ENCODE peak calls at places on chromosomes 2 and 18, in seven cellular contexts. One of them, this sample, is unnamed.

GRCh38 chr2:168530980-168531379 is 74.9 kb downstream of the CERS6 start:
- DNase-seq in AG08396: no peak
- DNase-seq in thoracic aorta: no peak
- DNase-seq in CD4-positive, alpha-beta T cell: no peak
- DNase-seq in anterior cingulate cortex: no peak
- DNase-seq in RWPE1: no peak
- DNase-seq in RWPE2: no peak
- DNase-seq in this sample: no peak

GRCh38 chr2:53609561-53609960 is 158.0 kb upstream of the CHAC2 start:
- DNase-seq in AG08396: no peak
- DNase-seq in thoracic aorta: no peak
- DNase-seq in CD4-positive, alpha-beta T cell: no peak
- DNase-seq in anterior cingulate cortex: no peak
- DNase-seq in RWPE1: no peak
- DNase-seq in RWPE2: no peak
- DNase-seq in this sample: no peak

GRCh38 chr2:155356250-155356649 is 657.8 kb downstream of the KCNJ3 start:
- DNase-seq in AG08396: no peak
- DNase-seq in thoracic aorta: no peak
- DNase-seq in CD4-positive, alpha-beta T cell: no peak
- DNase-seq in anterior cingulate cortex: no peak
- DNase-seq in RWPE1: no peak
- DNase-seq in RWPE2: no peak
- DNase-seq in this sample: no peak

GRCh38 chr2:28652217-28652616 is 99.4 kb upstream of the PPP1CB start:
- DNase-seq in AG08396: no peak
- DNase-seq in thoracic aorta: no peak
- DNase-seq in CD4-positive, alpha-beta T cell: no peak
- DNase-seq in anterior cingulate cortex: no peak
- DNase-seq in RWPE1: no peak
- DNase-seq in RWPE2: no peak
- DNase-seq in this sample: no peak

GRCh38 chr2:211205841-211206240 is 649.4 kb downstream of the CPS1 start:
- DNase-seq in AG08396: no peak
- DNase-seq in thoracic aorta: no peak
- DNase-seq in CD4-positive, alpha-beta T cell: no peak
- DNase-seq in anterior cingulate cortex: no peak
- DNase-seq in RWPE1: no peak
- DNase-seq in RWPE2: no peak
- DNase-seq in this sample: no peak

GRCh38 chr18:51054764-51055163 is 24.8 kb downstream of the SMAD4 start:
- DNase-seq in AG08396: no peak
- DNase-seq in thoracic aorta: no peak
- DNase-seq in CD4-positive, alpha-beta T cell: no peak
- DNase-seq in anterior cingulate cortex: no peak
- DNase-seq in RWPE1: no peak
- DNase-seq in RWPE2: no peak
- DNase-seq in this sample: no peak

GRCh38 chr2:46333912-46334311 is 36.7 kb downstream of the EPAS1 start:
- DNase-seq in AG08396: no peak
- DNase-seq in thoracic aorta: no peak
- DNase-seq in CD4-positive, alpha-beta T cell: no peak
- DNase-seq in anterior cingulate cortex: no peak
- DNase-seq in RWPE1: no peak
- DNase-seq in RWPE2: no peak
- DNase-seq in this sample: no peak

GRCh38 chr2:88540346-88540745 is 86.9 kb downstream of the EIF2AK3 start:
- DNase-seq in AG08396: peak
- DNase-seq in thoracic aorta: no peak
- DNase-seq in CD4-positive, alpha-beta T cell: no peak
- DNase-seq in anterior cingulate cortex: no peak
- DNase-seq in RWPE1: peak
- DNase-seq in RWPE2: no peak
- DNase-seq in this sample: no peak

GRCh38 chr18:13577091-13577697 is 149.2 kb downstream of the FAM210A start:
- DNase-seq in AG08396: peak
- DNase-seq in thoracic aorta: no peak
- DNase-seq in CD4-positive, alpha-beta T cell: no peak
- DNase-seq in anterior cingulate cortex: peak
- DNase-seq in RWPE1: no peak
- DNase-seq in RWPE2: no peak
- DNase-seq in this sample: no peak

GRCh38 chr2:156653670-156654069 is 217.5 kb downstream of the GPD2 start:
- DNase-seq in AG08396: no peak
- DNase-seq in thoracic aorta: no peak
- DNase-seq in CD4-positive, alpha-beta T cell: no peak
- DNase-seq in anterior cingulate cortex: no peak
- DNase-seq in RWPE1: no peak
- DNase-seq in RWPE2: no peak
- DNase-seq in this sample: no peak

GRCh38 chr2:207868855-207869596 is 99.3 kb upstream of the FZD5 start:
- DNase-seq in AG08396: no peak
- DNase-seq in thoracic aorta: no peak
- DNase-seq in CD4-positive, alpha-beta T cell: no peak
- DNase-seq in anterior cingulate cortex: no peak
- DNase-seq in RWPE1: no peak
- DNase-seq in RWPE2: no peak
- DNase-seq in this sample: no peak

GRCh38 chr2:33021542-33022259 is 74.9 kb downstream of the LTBP1 start:
- DNase-seq in AG08396: no peak
- DNase-seq in thoracic aorta: no peak
- DNase-seq in CD4-positive, alpha-beta T cell: no peak
- DNase-seq in anterior cingulate cortex: no peak
- DNase-seq in RWPE1: no peak
- DNase-seq in RWPE2: no peak
- DNase-seq in this sample: no peak

GRCh38 chr2:126657146-126657635 is 1.2 kb downstream of the GYPC start:
- DNase-seq in AG08396: peak
- DNase-seq in thoracic aorta: no peak
- DNase-seq in CD4-positive, alpha-beta T cell: peak
- DNase-seq in anterior cingulate cortex: no peak
- DNase-seq in RWPE1: no peak
- DNase-seq in RWPE2: no peak
- DNase-seq in this sample: peak

GRCh38 chr2:74474899-74475298 is 2.4 kb upstream of the MRPL53 start:
- DNase-seq in AG08396: no peak
- DNase-seq in thoracic aorta: no peak
- DNase-seq in CD4-positive, alpha-beta T cell: no peak
- DNase-seq in anterior cingulate cortex: no peak
- DNase-seq in RWPE1: no peak
- DNase-seq in RWPE2: no peak
- DNase-seq in this sample: no peak

GRCh38 chr2:151860613-151861146 is 32.5 kb upstream of the ARL5A start:
- DNase-seq in AG08396: no peak
- DNase-seq in thoracic aorta: no peak
- DNase-seq in CD4-positive, alpha-beta T cell: no peak
- DNase-seq in anterior cingulate cortex: no peak
- DNase-seq in RWPE1: no peak
- DNase-seq in RWPE2: no peak
- DNase-seq in this sample: no peak

GRCh38 chr2:97869722-97870346 is 125.9 kb downstream of the TMEM131 start:
- DNase-seq in AG08396: no peak
- DNase-seq in thoracic aorta: no peak
- DNase-seq in CD4-positive, alpha-beta T cell: no peak
- DNase-seq in anterior cingulate cortex: no peak
- DNase-seq in RWPE1: no peak
- DNase-seq in RWPE2: no peak
- DNase-seq in this sample: no peak

GRCh38 chr2:161412346-161412745 is 3.8 kb upstream of the TBR1 start:
- DNase-seq in AG08396: no peak
- DNase-seq in thoracic aorta: no peak
- DNase-seq in CD4-positive, alpha-beta T cell: no peak
- DNase-seq in anterior cingulate cortex: no peak
- DNase-seq in RWPE1: no peak
- DNase-seq in RWPE2: no peak
- DNase-seq in this sample: no peak

GRCh38 chr2:233492738-233493137 is 73.8 kb downstream of the USP40 start:
- DNase-seq in AG08396: no peak
- DNase-seq in thoracic aorta: no peak
- DNase-seq in CD4-positive, alpha-beta T cell: no peak
- DNase-seq in anterior cingulate cortex: no peak
- DNase-seq in RWPE1: peak
- DNase-seq in RWPE2: no peak
- DNase-seq in this sample: no peak

GRCh38 chr2:116319935-116320334 is 1494.6 kb upstream of the DDX18 start:
- DNase-seq in AG08396: no peak
- DNase-seq in thoracic aorta: no peak
- DNase-seq in CD4-positive, alpha-beta T cell: no peak
- DNase-seq in anterior cingulate cortex: no peak
- DNase-seq in RWPE1: no peak
- DNase-seq in RWPE2: no peak
- DNase-seq in this sample: no peak